ENCODE peak calls at places on chromosomes 3 and 15, in five cellular contexts. One of them, this sample, is unnamed.

GRCh38 chr3:101878589-101878988 is 29.3 kb downstream of the NFKBIZ start:
- DNase-seq in BE2C: no peak
- DNase-seq in AG04450: no peak
- DNase-seq in fibroblast of pulmonary artery: no peak
- DNase-seq in CD8-positive, alpha-beta memory T cell: no peak
- DNase-seq in this sample: no peak

GRCh38 chr15:57510647-57511046 is 81.1 kb upstream of the MYZAP start:
- DNase-seq in AG04450: peak; percentile 85
- DNase-seq in fibroblast of pulmonary artery: peak; percentile 96
- DNase-seq in BE2C: no peak
- DNase-seq in CD8-positive, alpha-beta memory T cell: no peak
- DNase-seq in this sample: peak; percentile 30

GRCh38 chr3:55569033-55569518 is 82.0 kb upstream of the WNT5A start:
- DNase-seq in fibroblast of pulmonary artery: no peak
- DNase-seq in CD8-positive, alpha-beta memory T cell: no peak
- DNase-seq in BE2C: no peak
- DNase-seq in AG04450: no peak
- DNase-seq in this sample: no peak

GRCh38 chr3:64382171-64382570 is 156.9 kb upstream of the PRICKLE2 start:
- DNase-seq in BE2C: no peak
- DNase-seq in CD8-positive, alpha-beta memory T cell: no peak
- DNase-seq in AG04450: no peak
- DNase-seq in fibroblast of pulmonary artery: no peak
- DNase-seq in this sample: peak; percentile 21

GRCh38 chr15:40618906-40619305 is 24.9 kb downstream of the KNL1 start:
- DNase-seq in AG04450: no peak
- DNase-seq in fibroblast of pulmonary artery: peak; percentile 11
- DNase-seq in CD8-positive, alpha-beta memory T cell: no peak
- DNase-seq in BE2C: no peak
- DNase-seq in this sample: peak; percentile 63

GRCh38 chr3:173913397-173913796 is 515.9 kb downstream of the NLGN1 start:
- DNase-seq in fibroblast of pulmonary artery: peak; percentile 62
- DNase-seq in AG04450: no peak
- DNase-seq in CD8-positive, alpha-beta memory T cell: no peak
- DNase-seq in BE2C: no peak
- DNase-seq in this sample: no peak

GRCh38 chr3:158352551-158352950 is 218.4 kb upstream of the MLF1 start:
- DNase-seq in BE2C: no peak
- DNase-seq in fibroblast of pulmonary artery: peak; percentile 41
- DNase-seq in AG04450: no peak
- DNase-seq in CD8-positive, alpha-beta memory T cell: no peak
- DNase-seq in this sample: no peak

GRCh38 chr3:24133441-24133840 is 188.4 kb downstream of the NR1D2 start:
- DNase-seq in AG04450: no peak
- DNase-seq in BE2C: no peak
- DNase-seq in CD8-positive, alpha-beta memory T cell: no peak
- DNase-seq in fibroblast of pulmonary artery: no peak
- DNase-seq in this sample: no peak

GRCh38 chr3:47984089-47984759 is 32.0 kb downstream of the MAP4 start:
- DNase-seq in fibroblast of pulmonary artery: peak; percentile 72
- DNase-seq in AG04450: peak; percentile 42
- DNase-seq in BE2C: no peak
- DNase-seq in CD8-positive, alpha-beta memory T cell: no peak
- DNase-seq in this sample: peak; percentile 40

GRCh38 chr3:120846073-120846472 is 61.9 kb upstream of the STXBP5L start:
- DNase-seq in BE2C: no peak
- DNase-seq in CD8-positive, alpha-beta memory T cell: no peak
- DNase-seq in fibroblast of pulmonary artery: no peak
- DNase-seq in AG04450: no peak
- DNase-seq in this sample: no peak

GRCh38 chr15:72078887-72079286 is 39.1 kb downstream of the MYO9A start:
- DNase-seq in CD8-positive, alpha-beta memory T cell: no peak
- DNase-seq in BE2C: no peak
- DNase-seq in AG04450: no peak
- DNase-seq in fibroblast of pulmonary artery: no peak
- DNase-seq in this sample: no peak

GRCh38 chr3:139654637-139655365 is 23.0 kb downstream of the NMNAT3 start:
- DNase-seq in fibroblast of pulmonary artery: no peak
- DNase-seq in CD8-positive, alpha-beta memory T cell: no peak
- DNase-seq in AG04450: no peak
- DNase-seq in BE2C: no peak
- DNase-seq in this sample: peak; percentile 74

GRCh38 chr3:86251781-86252180 is 739.2 kb downstream of the VGLL3 start:
- DNase-seq in BE2C: no peak
- DNase-seq in CD8-positive, alpha-beta memory T cell: no peak
- DNase-seq in AG04450: no peak
- DNase-seq in fibroblast of pulmonary artery: no peak
- DNase-seq in this sample: no peak

DNA sequence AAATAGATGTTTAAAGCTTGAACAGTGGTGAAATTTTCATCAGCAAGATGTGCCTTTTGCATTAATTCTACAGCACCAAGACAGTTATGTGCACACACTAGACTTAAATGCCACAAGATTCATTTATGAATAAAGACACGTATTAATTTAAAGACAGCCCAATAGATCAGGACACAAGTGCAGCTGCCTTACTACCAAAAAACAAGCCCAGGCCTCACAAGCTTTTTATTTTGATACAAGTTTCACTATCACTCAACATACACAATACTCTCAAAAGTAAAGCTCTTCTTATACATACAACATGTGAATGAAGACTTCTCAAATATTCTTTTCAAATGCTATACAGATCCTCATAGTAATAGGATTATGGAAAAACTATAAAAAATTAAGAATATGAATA is 2.4 kb downstream of the ACAP2 start:
- DNase-seq in BE2C: no peak
- DNase-seq in CD8-positive, alpha-beta memory T cell: no peak
- DNase-seq in AG04450: no peak
- DNase-seq in fibroblast of pulmonary artery: no peak
- DNase-seq in this sample: no peak
- H3K4me3 ChIP-seq in BE2C: no peak overlapping the region
- H3K4me3 ChIP-seq in CD8-positive, alpha-beta memory T cell: peak overlapping the region; percentile 17
- H3K4me3 ChIP-seq in AG04450: peak overlapping the region; percentile 60
- H3K4me3 ChIP-seq in fibroblast of pulmonary artery: peak overlapping the region; percentile 73
- H3K4me3 ChIP-seq in this sample: no peak overlapping the region

DNA sequence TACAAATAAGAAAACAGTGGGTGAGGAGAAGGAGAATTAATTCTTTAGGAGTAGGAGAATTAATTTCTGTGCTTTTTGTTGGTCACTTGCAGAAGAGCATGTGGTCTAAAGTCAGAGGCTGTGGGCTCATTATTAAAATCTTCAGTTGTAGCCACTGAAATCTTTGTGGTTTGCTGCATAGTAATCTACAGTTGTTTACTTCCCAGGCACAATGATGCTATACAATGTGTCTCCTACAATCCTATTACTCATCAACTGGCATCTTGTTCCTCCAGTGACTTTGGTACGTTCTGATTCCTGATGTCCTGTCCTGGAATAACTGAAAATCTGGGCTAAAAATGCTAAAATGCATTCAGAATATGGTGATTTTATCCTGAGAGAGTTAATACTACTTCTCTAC is 21.0 kb downstream of the IFT122 start:
- DNase-seq in BE2C: no peak
- DNase-seq in CD8-positive, alpha-beta memory T cell: no peak
- DNase-seq in fibroblast of pulmonary artery: peak; percentile 77
- DNase-seq in AG04450: peak; percentile 18
- DNase-seq in this sample: peak; percentile 25
- H3K4me3 ChIP-seq in BE2C: no peak overlapping the region
- H3K4me3 ChIP-seq in CD8-positive, alpha-beta memory T cell: no peak overlapping the region
- H3K4me3 ChIP-seq in fibroblast of pulmonary artery: no peak overlapping the region
- H3K4me3 ChIP-seq in AG04450: no peak overlapping the region
- H3K4me3 ChIP-seq in this sample: no peak overlapping the region

DNA sequence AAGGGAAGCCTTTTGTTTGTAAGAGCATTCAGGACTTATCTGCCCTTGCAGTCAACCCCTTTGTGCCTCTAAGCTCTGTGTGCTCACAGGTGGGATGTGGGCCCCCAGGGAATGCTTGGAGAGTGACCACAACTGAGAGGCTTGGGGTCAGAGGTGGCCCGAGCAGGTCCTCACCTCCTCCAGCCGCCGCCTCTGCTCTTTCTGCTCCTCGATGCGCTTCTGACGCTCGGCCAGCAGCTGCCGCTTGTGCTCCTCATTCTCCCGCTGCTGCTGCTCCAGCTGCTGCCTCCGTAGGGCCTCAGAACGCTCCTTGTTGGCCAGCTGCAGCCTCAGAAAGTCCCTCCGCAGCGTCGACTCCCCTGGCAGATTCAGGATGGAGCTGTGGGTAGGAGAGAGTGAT is 130.8 kb upstream of the SLC2A2 start:
- DNase-seq in fibroblast of pulmonary artery: peak; percentile 26
- DNase-seq in CD8-positive, alpha-beta memory T cell: no peak
- DNase-seq in BE2C: no peak
- DNase-seq in AG04450: no peak
- DNase-seq in this sample: no peak
- H3K4me3 ChIP-seq in fibroblast of pulmonary artery: no peak overlapping the region
- H3K4me3 ChIP-seq in CD8-positive, alpha-beta memory T cell: no peak overlapping the region
- H3K4me3 ChIP-seq in BE2C: no peak overlapping the region
- H3K4me3 ChIP-seq in AG04450: no peak overlapping the region
- H3K4me3 ChIP-seq in this sample: no peak overlapping the region

GRCh38 chr3:17664923-17665322 is 77.5 kb downstream of the TBC1D5 start:
- DNase-seq in AG04450: no peak
- DNase-seq in fibroblast of pulmonary artery: no peak
- DNase-seq in CD8-positive, alpha-beta memory T cell: no peak
- DNase-seq in BE2C: no peak
- DNase-seq in this sample: no peak
- H3K4me3 ChIP-seq in AG04450: no peak overlapping the region
- H3K4me3 ChIP-seq in fibroblast of pulmonary artery: no peak overlapping the region
- H3K4me3 ChIP-seq in CD8-positive, alpha-beta memory T cell: no peak overlapping the region
- H3K4me3 ChIP-seq in BE2C: no peak overlapping the region
- H3K4me3 ChIP-seq in this sample: no peak overlapping the region

GRCh38 chr15:89330119-89330518 is 4.5 kb downstream of the POLG start:
- DNase-seq in BE2C: no peak
- DNase-seq in fibroblast of pulmonary artery: no peak
- DNase-seq in CD8-positive, alpha-beta memory T cell: no peak
- DNase-seq in AG04450: no peak
- DNase-seq in this sample: no peak
- H3K4me3 ChIP-seq in BE2C: no peak overlapping the region
- H3K4me3 ChIP-seq in fibroblast of pulmonary artery: no peak overlapping the region
- H3K4me3 ChIP-seq in CD8-positive, alpha-beta memory T cell: peak overlapping the region; percentile 33
- H3K4me3 ChIP-seq in AG04450: no peak overlapping the region
- H3K4me3 ChIP-seq in this sample: no peak overlapping the region

GRCh38 chr3:127844326-127844942 is 22.1 kb upstream of the MGLL start:
- DNase-seq in BE2C: no peak
- DNase-seq in CD8-positive, alpha-beta memory T cell: no peak
- DNase-seq in AG04450: no peak
- DNase-seq in fibroblast of pulmonary artery: no peak
- DNase-seq in this sample: no peak
- H3K4me3 ChIP-seq in BE2C: no peak overlapping the region
- H3K4me3 ChIP-seq in CD8-positive, alpha-beta memory T cell: no peak overlapping the region
- H3K4me3 ChIP-seq in AG04450: no peak overlapping the region
- H3K4me3 ChIP-seq in fibroblast of pulmonary artery: no peak overlapping the region
- H3K4me3 ChIP-seq in this sample: no peak overlapping the region

GRCh38 chr3:190173426-190173825 is 52.7 kb upstream of the P3H2 start:
- DNase-seq in AG04450: no peak
- DNase-seq in BE2C: no peak
- DNase-seq in fibroblast of pulmonary artery: no peak
- DNase-seq in CD8-positive, alpha-beta memory T cell: no peak
- DNase-seq in this sample: no peak
- H3K4me3 ChIP-seq in AG04450: no peak overlapping the region
- H3K4me3 ChIP-seq in BE2C: no peak overlapping the region
- H3K4me3 ChIP-seq in fibroblast of pulmonary artery: no peak overlapping the region
- H3K4me3 ChIP-seq in CD8-positive, alpha-beta memory T cell: no peak overlapping the region
- H3K4me3 ChIP-seq in this sample: no peak overlapping the region

This sample was measured in bronchial epithelial cell.